ENCODE peak calls at places on chromosome 6, in six cellular contexts. One of them, this sample, is unnamed.

GRCh38 chr6:3090013-3090412 is 21.7 kb downstream of the RIPK1 start:
- DNase-seq in substantia nigra: no peak
- DNase-seq in ovary: no peak
- DNase-seq in hypothalamus: no peak
- DNase-seq in mammary epithelial cell: no peak
- DNase-seq in GM13976: no peak
- DNase-seq in this sample: no peak

GRCh38 chr6:30483677-30484279 is 5.5 kb upstream of the HLA-E start:
- DNase-seq in substantia nigra: no peak
- DNase-seq in ovary: no peak
- DNase-seq in hypothalamus: no peak
- DNase-seq in mammary epithelial cell: peak
- DNase-seq in GM13976: peak
- DNase-seq in this sample: no peak

GRCh38 chr6:129853996-129854711 is 7.0 kb downstream of the TMEM244 start:
- DNase-seq in substantia nigra: no peak
- DNase-seq in ovary: no peak
- DNase-seq in hypothalamus: no peak
- DNase-seq in mammary epithelial cell: peak
- DNase-seq in GM13976: no peak
- DNase-seq in this sample: peak

GRCh38 chr6:156976144-156977088 is 199.2 kb downstream of the ARID1B start:
- DNase-seq in substantia nigra: no peak
- DNase-seq in ovary: no peak
- DNase-seq in hypothalamus: no peak
- DNase-seq in mammary epithelial cell: peak
- DNase-seq in GM13976: no peak
- DNase-seq in this sample: no peak

GRCh38 chr6:15547379-15547778 is 115.4 kb downstream of the DTNBP1 start:
- DNase-seq in substantia nigra: no peak
- DNase-seq in ovary: no peak
- DNase-seq in hypothalamus: no peak
- DNase-seq in mammary epithelial cell: no peak
- DNase-seq in GM13976: no peak
- DNase-seq in this sample: no peak

GRCh38 chr6:156881687-156882629 is 104.8 kb downstream of the ARID1B start:
- DNase-seq in substantia nigra: no peak
- DNase-seq in ovary: no peak
- DNase-seq in hypothalamus: no peak
- DNase-seq in mammary epithelial cell: no peak
- DNase-seq in GM13976: no peak
- DNase-seq in this sample: no peak

GRCh38 chr6:1053587-1053986 is 258.3 kb upstream of the FOXQ1 start:
- DNase-seq in substantia nigra: no peak
- DNase-seq in ovary: no peak
- DNase-seq in hypothalamus: no peak
- DNase-seq in mammary epithelial cell: no peak
- DNase-seq in GM13976: no peak
- DNase-seq in this sample: no peak

GRCh38 chr6:155291291-155291690 is 23.0 kb downstream of the TFB1M start:
- DNase-seq in substantia nigra: no peak
- DNase-seq in ovary: no peak
- DNase-seq in hypothalamus: no peak
- DNase-seq in mammary epithelial cell: no peak
- DNase-seq in GM13976: no peak
- DNase-seq in this sample: no peak

GRCh38 chr6:110653381-110653780 is 161.9 kb downstream of the CDK19 start:
- DNase-seq in substantia nigra: no peak
- DNase-seq in ovary: no peak
- DNase-seq in hypothalamus: no peak
- DNase-seq in mammary epithelial cell: no peak
- DNase-seq in GM13976: no peak
- DNase-seq in this sample: no peak

GRCh38 chr6:110708295-110708965 is 106.8 kb downstream of the CDK19 start:
- DNase-seq in substantia nigra: no peak
- DNase-seq in ovary: no peak
- DNase-seq in hypothalamus: no peak
- DNase-seq in mammary epithelial cell: no peak
- DNase-seq in GM13976: no peak
- DNase-seq in this sample: no peak

GRCh38 chr6:141963543-141964295 is 169.0 kb upstream of the GJE1 start:
- DNase-seq in substantia nigra: no peak
- DNase-seq in ovary: no peak
- DNase-seq in hypothalamus: no peak
- DNase-seq in mammary epithelial cell: no peak
- DNase-seq in GM13976: no peak
- DNase-seq in this sample: no peak

GRCh38 chr6:84512396-84512795 is 252.0 kb downstream of the TBX18 start:
- DNase-seq in substantia nigra: no peak
- DNase-seq in ovary: no peak
- DNase-seq in hypothalamus: no peak
- DNase-seq in mammary epithelial cell: no peak
- DNase-seq in GM13976: no peak
- DNase-seq in this sample: no peak

GRCh38 chr6:137830562-137830961 is 36.5 kb upstream of the TNFAIP3 start:
- DNase-seq in substantia nigra: no peak
- DNase-seq in ovary: no peak
- DNase-seq in hypothalamus: no peak
- DNase-seq in mammary epithelial cell: no peak
- DNase-seq in GM13976: no peak
- DNase-seq in this sample: no peak

GRCh38 chr6:63764318-63764916 is 128.8 kb downstream of the PHF3 start:
- DNase-seq in substantia nigra: no peak
- DNase-seq in ovary: no peak
- DNase-seq in hypothalamus: no peak
- DNase-seq in mammary epithelial cell: no peak
- DNase-seq in GM13976: no peak
- DNase-seq in this sample: no peak

GRCh38 chr6:54008589-54008988 is 102.7 kb upstream of the MLIP start:
- DNase-seq in substantia nigra: no peak
- DNase-seq in ovary: no peak
- DNase-seq in hypothalamus: no peak
- DNase-seq in mammary epithelial cell: no peak
- DNase-seq in GM13976: no peak
- DNase-seq in this sample: no peak

GRCh38 chr6:111971866-111972532 is 81.9 kb upstream of the CCN6 start:
- DNase-seq in substantia nigra: no peak
- DNase-seq in ovary: no peak
- DNase-seq in hypothalamus: no peak
- DNase-seq in mammary epithelial cell: peak
- DNase-seq in GM13976: peak
- DNase-seq in this sample: no peak

GRCh38 chr6:34301408-34301807 is 52.6 kb upstream of the SMIM29 start:
- DNase-seq in substantia nigra: no peak
- DNase-seq in ovary: no peak
- DNase-seq in hypothalamus: no peak
- DNase-seq in mammary epithelial cell: no peak
- DNase-seq in GM13976: no peak
- DNase-seq in this sample: no peak

GRCh38 chr6:148179786-148180185 is 162.9 kb upstream of the SASH1 start:
- DNase-seq in substantia nigra: no peak
- DNase-seq in ovary: no peak
- DNase-seq in hypothalamus: no peak
- DNase-seq in mammary epithelial cell: no peak
- DNase-seq in GM13976: peak
- DNase-seq in this sample: peak

GRCh38 chr6:121435444-121436069 is at the start of gene GJA1:
- DNase-seq in substantia nigra: no peak
- DNase-seq in ovary: peak
- DNase-seq in hypothalamus: no peak
- DNase-seq in mammary epithelial cell: peak
- DNase-seq in GM13976: no peak
- DNase-seq in this sample: peak

GRCh38 chr6:49528571-49528970 is 21.9 kb upstream of the C6orf141 start:
- DNase-seq in substantia nigra: no peak
- DNase-seq in ovary: no peak
- DNase-seq in hypothalamus: no peak
- DNase-seq in mammary epithelial cell: no peak
- DNase-seq in GM13976: no peak
- DNase-seq in this sample: no peak

GRCh38 chr6:30912746-30913520 is 1.1 kb upstream of the VARS2 start:
- DNase-seq in substantia nigra: no peak
- DNase-seq in ovary: no peak
- DNase-seq in hypothalamus: no peak
- DNase-seq in mammary epithelial cell: no peak
- DNase-seq in GM13976: no peak
- DNase-seq in this sample: no peak

GRCh38 chr6:149318581-149319286 is 1.2 kb downstream of the TAB2 start:
- DNase-seq in substantia nigra: no peak
- DNase-seq in ovary: no peak
- DNase-seq in hypothalamus: no peak
- DNase-seq in mammary epithelial cell: peak
- DNase-seq in GM13976: no peak
- DNase-seq in this sample: no peak

GRCh38 chr6:130760006-130760405 is 67.2 kb upstream of the SMLR1 start:
- DNase-seq in substantia nigra: no peak
- DNase-seq in ovary: no peak
- DNase-seq in hypothalamus: no peak
- DNase-seq in mammary epithelial cell: peak
- DNase-seq in GM13976: no peak
- DNase-seq in this sample: peak

GRCh38 chr6:81736428-81736827 is 16.1 kb downstream of the TENT5A start:
- DNase-seq in substantia nigra: no peak
- DNase-seq in ovary: no peak
- DNase-seq in hypothalamus: no peak
- DNase-seq in mammary epithelial cell: no peak
- DNase-seq in GM13976: no peak
- DNase-seq in this sample: no peak

GRCh38 chr6:46648869-46649488 is 3.6 kb downstream of the CYP39A1 start:
- DNase-seq in substantia nigra: no peak
- DNase-seq in ovary: no peak
- DNase-seq in hypothalamus: no peak
- DNase-seq in mammary epithelial cell: peak
- DNase-seq in GM13976: no peak
- DNase-seq in this sample: peak

GRCh38 chr6:46017726-46018125 is 2.1 kb upstream of the CLIC5 start:
- DNase-seq in substantia nigra: no peak
- DNase-seq in ovary: no peak
- DNase-seq in hypothalamus: no peak
- DNase-seq in mammary epithelial cell: no peak
- DNase-seq in GM13976: no peak
- DNase-seq in this sample: no peak

GRCh38 chr6:134123666-134124208 is 71.3 kb upstream of the SLC2A12 start:
- DNase-seq in substantia nigra: no peak
- DNase-seq in ovary: no peak
- DNase-seq in hypothalamus: no peak
- DNase-seq in mammary epithelial cell: peak
- DNase-seq in GM13976: peak
- DNase-seq in this sample: peak

GRCh38 chr6:3510178-3510577 is 53.3 kb upstream of the SLC22A23 start:
- DNase-seq in substantia nigra: no peak
- DNase-seq in ovary: no peak
- DNase-seq in hypothalamus: no peak
- DNase-seq in mammary epithelial cell: no peak
- DNase-seq in GM13976: no peak
- DNase-seq in this sample: no peak

GRCh38 chr6:139472341-139473038 is 98.0 kb upstream of the CITED2 start:
- DNase-seq in substantia nigra: no peak
- DNase-seq in ovary: no peak
- DNase-seq in hypothalamus: no peak
- DNase-seq in mammary epithelial cell: no peak
- DNase-seq in GM13976: no peak
- DNase-seq in this sample: no peak

GRCh38 chr6:6581014-6581413 is 7.5 kb upstream of the LY86 start:
- DNase-seq in substantia nigra: no peak
- DNase-seq in ovary: no peak
- DNase-seq in hypothalamus: no peak
- DNase-seq in mammary epithelial cell: no peak
- DNase-seq in GM13976: no peak
- DNase-seq in this sample: no peak

GRCh38 chr6:151675746-151676459 is 131.6 kb upstream of the ESR1 start:
- DNase-seq in substantia nigra: no peak
- DNase-seq in ovary: no peak
- DNase-seq in hypothalamus: no peak
- DNase-seq in mammary epithelial cell: peak
- DNase-seq in GM13976: peak
- DNase-seq in this sample: peak

This sample was measured in RWPE1.